ENCODE peak calls at places on chromosome 4, in four cellular contexts. C is WTC11, T is A549, J is K562. Y is an unnamed sample.

GRCh38 chr4:6107886-6108285 is 89.7 kb upstream of the C4orf50 start:
- DNase-seq in J (no peak), C (no peak), T (no peak), Y (no peak)

GRCh38 chr4:79964715-79965345 is 108.2 kb downstream of the ANTXR2 start:
- DNase-seq in C (peak; percentile 76), J (no peak), T (no peak), Y (no peak)

GRCh38 chr4:151402150-151402865 is 6.7 kb upstream of the FHIP1A start:
- DNase-seq in C (no peak), T (no peak), J (no peak), Y (no peak)

GRCh38 chr4:172357006-172357405 is 543.8 kb downstream of the GALNTL6 start:
- DNase-seq in T (no peak), C (no peak), J (no peak), Y (no peak)

GRCh38 chr4:72690782-72691181 is 121.8 kb upstream of the ADAMTS3 start:
- DNase-seq in C (no peak), J (no peak), T (no peak), Y (no peak)

GRCh38 chr4:40662962-40663604 is 33.4 kb upstream of the RBM47 start:
- DNase-seq in J (no peak), T (no peak), C (no peak), Y (peak; percentile 68)

GRCh38 chr4:169996379-169997245 is 29.6 kb downstream of the MFAP3L start:
- DNase-seq in T (no peak), J (no peak), C (no peak), Y (no peak)

GRCh38 chr4:43277003-43277402 is 384.5 kb downstream of the GRXCR1 start:
- DNase-seq in C (no peak), J (no peak), T (no peak), Y (no peak)

GRCh38 chr4:93203708-93204107 is 624.8 kb upstream of the ATOH1 start:
- DNase-seq in T (no peak), J (no peak), C (no peak), Y (peak; percentile 6)

GRCh38 chr4:84159767-84160166 is 339.3 kb downstream of the NKX6-1 start:
- DNase-seq in J (no peak), C (peak; percentile 67), T (no peak), Y (peak; percentile 5)

GRCh38 chr4:19164334-19164733 is 1087.4 kb upstream of the SLIT2 start:
- DNase-seq in C (no peak), T (no peak), J (no peak), Y (no peak)

GRCh38 chr4:1171306-1172227 is 816 bp downstream of the SPON2 start:
- DNase-seq in T (no peak), J (no peak), C (peak; percentile 66), Y (no peak)

GRCh38 chr4:6988016-6988715 is 55.0 kb upstream of the TADA2B start:
- DNase-seq in T (no peak), C (no peak), J (peak; percentile 37), Y (no peak)

GRCh38 chr4:108180513-108180912 is 11.8 kb upstream of the LEF1 start:
- DNase-seq in J (no peak), T (no peak), C (no peak), Y (no peak)

GRCh38 chr4:23166919-23167318 is 474.2 kb downstream of the GBA3 start:
- DNase-seq in C (no peak), J (no peak), T (no peak), Y (no peak)

DNA sequence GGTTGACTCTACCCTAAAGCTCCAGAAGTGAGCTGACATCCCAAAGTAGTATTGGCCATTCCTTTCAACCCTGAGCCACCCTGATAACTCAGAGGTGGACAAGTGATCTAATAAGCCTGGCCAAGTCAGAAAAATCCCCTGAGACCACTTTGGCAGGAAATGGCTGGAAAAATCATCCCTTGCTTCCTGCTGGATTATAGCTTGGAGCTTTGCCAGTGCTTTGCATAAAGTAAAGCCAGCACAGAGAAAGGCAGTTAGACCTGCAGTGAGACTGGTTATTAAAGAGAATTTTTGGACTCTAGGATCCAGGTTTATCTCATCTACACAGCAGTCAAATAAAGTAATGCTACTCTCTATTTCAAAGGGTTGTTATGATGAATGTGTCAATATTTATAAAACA is 6.4 kb downstream of the CXCL3 start:
- DNase-seq in T (no peak), C (no peak), J (no peak), Y (no peak)
- TF ChIP-seq ESRRA in T (no peak), C (no peak), J (no peak), Y (no peak)

GRCh38 chr4:34183916-34184315 is 2060.4 kb downstream of the ARAP2 start:
- DNase-seq in J (no peak), T (no peak), C (no peak), Y (no peak)

GRCh38 chr4:34181311-34181808 is 2063.0 kb downstream of the ARAP2 start:
- DNase-seq in C (no peak), T (peak; percentile 4), J (no peak), Y (no peak)

GRCh38 chr4:34178476-34178875 is 2065.8 kb downstream of the ARAP2 start:
- DNase-seq in C (no peak), J (no peak), T (no peak), Y (no peak)

GRCh38 chr4:34181891-34182290 is 2062.4 kb downstream of the ARAP2 start:
- DNase-seq in C (no peak), J (no peak), T (no peak), Y (no peak)

DNA sequence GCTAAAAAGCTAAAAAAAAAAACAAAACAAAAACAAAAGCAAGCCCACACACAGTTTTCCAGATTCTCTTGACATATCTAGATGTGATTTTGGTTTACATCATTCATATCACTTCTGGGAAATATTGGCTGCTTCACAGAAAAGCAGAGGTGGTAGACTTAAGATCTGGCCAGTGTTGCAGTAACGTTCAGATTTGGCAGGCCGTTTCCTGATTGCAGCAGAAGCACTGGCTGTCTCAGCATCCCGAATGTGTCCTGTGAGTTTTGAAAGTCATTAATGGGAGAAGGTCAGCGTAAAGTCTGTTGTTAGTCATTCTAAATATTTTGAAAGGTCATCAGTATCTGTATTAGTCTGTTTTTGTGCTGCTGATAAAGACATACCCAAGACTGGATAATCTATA is 2062.0 kb downstream of the ARAP2 start:
- DNase-seq in T (no peak), J (no peak), C (no peak), Y (no peak)
- TF ChIP-seq HMGXB4 in T (no peak), J (no peak), C (no peak), Y (no peak)

GRCh38 chr4:82515705-82516104 is 46.1 kb downstream of the TMEM150C start:
- DNase-seq in J (no peak), T (no peak), C (no peak), Y (no peak)
- TF ChIP-seq ESRRA in J (no peak), T (no peak), C (no peak), Y (no peak)

GRCh38 chr4:175947117-175947722 is 118.4 kb upstream of the WDR17 start:
- DNase-seq in T (no peak), C (no peak), J (no peak), Y (peak; percentile 6)

GRCh38 chr4:175951794-175952193 is 113.8 kb upstream of the WDR17 start:
- DNase-seq in T (no peak), C (no peak), J (no peak), Y (no peak)

DNA sequence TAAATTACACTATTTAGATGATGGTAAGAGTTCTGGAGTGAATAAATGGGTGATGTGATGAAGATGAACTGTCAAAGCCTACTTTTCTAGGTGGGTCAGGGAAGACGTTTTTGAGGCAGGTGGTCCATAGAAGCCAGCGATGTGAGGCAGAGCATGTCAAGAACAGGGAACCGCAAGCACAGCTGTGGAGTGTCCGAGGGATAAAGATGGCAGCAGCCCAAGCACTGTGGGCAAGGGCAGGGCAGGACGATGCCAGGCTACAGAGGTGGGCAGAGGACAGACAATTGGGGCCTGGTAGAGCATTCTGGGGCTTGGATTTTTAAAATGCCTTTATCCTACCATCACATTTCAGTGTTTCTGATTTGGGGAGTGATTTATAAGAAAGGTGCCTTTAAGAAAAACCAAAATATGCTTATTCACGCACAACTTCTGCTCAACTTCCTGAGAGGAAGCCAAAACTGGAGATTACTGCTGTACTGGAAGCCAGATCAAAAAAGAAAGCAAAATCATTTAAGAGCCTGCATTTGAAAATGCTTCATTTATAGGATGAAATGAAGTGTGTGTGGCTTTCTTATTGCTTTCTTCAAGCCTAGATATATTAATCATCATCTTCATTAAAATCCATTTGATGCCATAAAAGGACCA is 119.0 kb upstream of the WDR17 start:
- DNase-seq in T (no peak), J (no peak), C (no peak), Y (no peak)
- TF ChIP-seq HMGXB4 in T (no peak), J (no peak), C (no peak), Y (no peak)

DNA sequence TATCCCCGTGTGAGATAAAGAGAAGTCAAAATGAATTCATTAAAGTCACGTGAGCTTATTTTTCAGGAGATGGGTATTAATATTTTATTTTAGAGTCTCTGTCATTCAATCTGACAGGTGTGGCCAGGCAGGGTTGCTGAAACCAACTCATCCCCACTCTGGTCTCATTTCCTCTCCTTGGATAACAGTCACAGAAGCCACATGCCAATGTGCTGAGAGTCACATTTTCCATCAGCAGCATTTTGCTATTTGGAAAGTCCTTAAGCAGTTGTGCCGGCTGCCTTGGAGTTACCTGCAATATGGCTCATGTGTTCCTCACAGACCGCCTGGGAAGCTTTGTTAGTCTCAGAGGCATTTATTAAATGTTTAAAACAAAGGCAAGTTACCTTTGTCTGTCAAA is 302.3 kb downstream of the DCHS2 start:
- DNase-seq in T (no peak), C (no peak), J (no peak), Y (no peak)
- TF ChIP-seq ESRRA in T (no peak), C (no peak), J (no peak), Y (no peak)

GRCh38 chr4:15598644-15599043 is 56.5 kb downstream of the FBXL5 start:
- DNase-seq in J (no peak), C (no peak), T (no peak), Y (no peak)

GRCh38 chr4:15600176-15600575 is 55.0 kb downstream of the FBXL5 start:
- DNase-seq in C (no peak), J (no peak), T (no peak), Y (no peak)

GRCh38 chr4:15605537-15605936 is 49.6 kb downstream of the FBXL5 start:
- DNase-seq in C (no peak), T (no peak), J (no peak), Y (no peak)

GRCh38 chr4:15601862-15602261 is 53.3 kb downstream of the FBXL5 start:
- DNase-seq in J (no peak), T (no peak), C (no peak), Y (no peak)
- TF ChIP-seq HMGXB4 in J (no peak), T (no peak), C (no peak), Y (no peak)

GRCh38 chr4:123811763-123812390 is 415.3 kb downstream of the SPRY1 start:
- DNase-seq in J (no peak), T (no peak), C (no peak), Y (no peak)

GRCh38 chr4:123819362-123820035 is 422.9 kb downstream of the SPRY1 start:
- DNase-seq in J (no peak), C (no peak), T (no peak), Y (no peak)

GRCh38 chr4:123813901-123814300 is 417.3 kb downstream of the SPRY1 start:
- DNase-seq in T (no peak), J (no peak), C (no peak), Y (no peak)

GRCh38 chr4:123816970-123817688 is 420.5 kb downstream of the SPRY1 start:
- DNase-seq in C (no peak), J (no peak), T (no peak), Y (no peak)

DNA sequence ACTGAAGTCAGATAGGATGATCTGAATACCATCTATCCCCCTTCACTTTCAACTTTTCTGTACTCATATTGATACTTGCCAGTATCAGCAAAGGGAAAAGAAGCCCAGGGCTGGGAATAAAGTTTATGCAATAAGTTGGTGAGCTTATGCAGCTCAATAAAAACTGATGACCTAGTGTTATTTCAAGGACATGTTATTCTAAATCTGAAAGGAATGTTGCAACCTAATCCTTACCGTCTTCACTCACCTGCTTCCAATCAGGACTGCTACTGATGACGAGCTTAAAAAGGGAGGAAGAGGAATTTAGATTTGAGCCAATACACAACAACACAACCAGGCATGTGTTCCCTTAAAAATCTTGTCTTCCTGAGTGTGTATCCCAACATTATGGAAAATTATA is 419.9 kb downstream of the SPRY1 start:
- DNase-seq in J (no peak), C (no peak), T (no peak), Y (no peak)
- TF ChIP-seq ESRRA in J (no peak), C (no peak), T (no peak), Y (no peak)